ENCODE peak calls at places on chromosomes 2 and 18, in six cellular contexts. G is neuronal stem cell; A is heart right ventricle; X is astrocyte; T is CD4-positive, CD25-positive, alpha-beta regulatory T cell; O is IMR-90. N is an unnamed sample. For H3K4me1, the result is how much of the 10 kb centered on the place peaks cover.

GRCh38 chr18:26566874-26567273 is 18.5 kb upstream of the KCTD1 start:
- DNase-seq in G (no peak), A (no peak), X (no peak), T (no peak), O (no peak), N (no peak)

GRCh38 chr2:131145040-131145439 is 39.9 kb downstream of the PLEKHB2 start:
- DNase-seq in G (no peak), A (no peak), X (no peak), T (no peak), O (no peak), N (no peak)

GRCh38 chr2:231393149-231394131 is 2.1 kb upstream of the B3GNT7 start:
- DNase-seq in G (no peak), A (no peak), X (no peak), T (no peak), O (no peak), N (no peak)

GRCh38 chr2:225512873-225513580 is 113.5 kb downstream of the NYAP2 start:
- DNase-seq in G (no peak), A (no peak), X (peak), T (no peak), O (peak), N (no peak)

GRCh38 chr2:16617282-16618266 is 48.1 kb downstream of the CYRIA start:
- DNase-seq in G (peak), A (no peak), X (no peak), T (no peak), O (peak), N (no peak)

GRCh38 chr2:197889041-197889440 is 84.6 kb downstream of the PLCL1 start:
- DNase-seq in G (no peak), A (no peak), X (peak), T (peak), O (peak), N (no peak)

GRCh38 chr2:28359222-28360065 is 33.2 kb upstream of the FOSL2 start:
- DNase-seq in G (no peak), A (no peak), X (peak), T (peak), O (peak), N (no peak)

GRCh38 chr2:102336502-102336945 is 19.1 kb upstream of the IL18R1 start:
- DNase-seq in G (no peak), A (peak), X (no peak), T (no peak), O (peak), N (no peak)

GRCh38 chr18:44733069-44733753 is 52.5 kb downstream of the SETBP1 start:
- DNase-seq in G (no peak), A (no peak), X (peak), T (no peak), O (peak), N (no peak)

GRCh38 chr2:43333656-43334144 is 107.3 kb upstream of the ZFP36L2 start:
- DNase-seq in G (no peak), A (no peak), X (peak), T (no peak), O (peak), N (no peak)

GRCh38 chr2:233217892-233218377 is 33.5 kb upstream of the ATG16L1 start:
- DNase-seq in G (no peak), A (no peak), X (no peak), T (no peak), O (no peak), N (no peak)

GRCh38 chr2:191811807-191812602 is 34.9 kb downstream of the CAVIN2 start:
- DNase-seq in G (peak), A (peak), X (peak), T (no peak), O (peak), N (peak)

GRCh38 chr2:70354264-70354949 is 52.5 kb upstream of the FAM136A start:
- DNase-seq in G (no peak), A (no peak), X (peak), T (no peak), O (peak), N (no peak)

GRCh38 chr18:369224-370010 is 101.6 kb upstream of the THOC1 start:
- DNase-seq in G (no peak), A (no peak), X (peak), T (no peak), O (peak), N (no peak)

GRCh38 chr2:186771850-186772463 is 77.0 kb downstream of the ZSWIM2 start:
- DNase-seq in G (no peak), A (no peak), X (no peak), T (no peak), O (no peak), N (no peak)

GRCh38 chr2:52000156-52000855 is 968.4 kb upstream of the NRXN1 start:
- DNase-seq in G (no peak), A (no peak), X (peak), T (no peak), O (peak), N (no peak)

GRCh38 chr18:48412339-48412929 is 3.3 kb upstream of the ZBTB7C start:
- DNase-seq in G (no peak), A (no peak), X (no peak), T (no peak), O (no peak), N (no peak)

GRCh38 chr2:106956879-106957278 is 70.9 kb upstream of the ST6GAL2 start:
- DNase-seq in G (no peak), A (no peak), X (peak), T (no peak), O (peak), N (no peak)

GRCh38 chr2:222440670-222441422 is 16.5 kb downstream of the SGPP2 start:
- DNase-seq in G (no peak), A (no peak), X (peak), T (no peak), O (peak), N (no peak)

GRCh38 chr2:143321994-143322393 is 192.8 kb downstream of the ARHGAP15 start:
- DNase-seq in G (no peak), A (no peak), X (no peak), T (no peak), O (no peak), N (no peak)

GRCh38 chr2:200673191-200673590 is 87.4 kb downstream of the AOX1 start:
- DNase-seq in G (no peak), A (no peak), X (no peak), T (no peak), O (no peak), N (no peak)

DNA sequence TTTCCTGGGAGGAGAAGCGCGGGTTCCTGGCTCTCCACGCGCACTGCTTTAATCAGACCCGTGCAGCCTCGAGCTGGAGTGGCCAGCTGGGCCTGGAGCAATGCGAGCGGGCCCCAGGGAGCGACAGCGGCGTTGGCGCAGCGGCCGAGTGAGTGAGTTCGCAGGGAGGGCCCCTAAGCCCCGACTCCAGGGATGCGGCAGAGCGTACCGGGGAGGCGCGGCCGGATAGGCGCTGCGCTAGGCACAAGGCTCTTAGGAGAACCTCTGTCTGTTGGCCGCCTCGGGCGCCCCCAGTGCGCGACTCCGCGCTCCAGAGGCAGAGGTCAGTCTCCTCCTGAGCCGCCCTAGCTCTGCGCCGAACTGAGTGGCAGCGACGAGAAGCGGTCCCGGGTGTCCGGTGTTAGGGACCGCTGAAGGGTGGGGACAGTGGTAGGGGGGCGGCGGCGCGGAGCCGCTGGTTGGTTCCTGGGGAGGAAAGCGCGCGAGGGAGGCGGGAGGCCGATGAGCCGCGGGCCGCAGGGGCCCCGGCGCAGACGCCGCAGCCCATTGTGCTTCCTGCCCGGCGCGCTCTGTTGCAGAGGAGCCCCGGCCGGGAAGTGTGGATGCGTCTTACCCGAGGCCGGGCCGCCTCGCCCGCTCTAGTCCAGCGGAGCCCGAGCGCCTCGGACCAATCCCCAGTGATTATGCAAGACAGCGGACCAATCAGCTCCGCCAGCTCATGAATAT is 410 bp upstream of the DLX1 start:
- DNase-seq in G (peak), A (peak), X (peak), T (peak), O (peak), N (peak)
- H3K4me1 ChIP-seq in G (under half), A (half or more), X (under half), T (half or more), O (under half), N (half or more)

GRCh38 chr2:41706261-41706660 is 341.6 kb upstream of the PKDCC start:
- DNase-seq in G (no peak), A (no peak), X (no peak), T (no peak), O (no peak), N (no peak)

GRCh38 chr2:41707790-41708451 is 339.9 kb upstream of the PKDCC start:
- DNase-seq in G (no peak), A (no peak), X (no peak), T (no peak), O (no peak), N (no peak)

GRCh38 chr2:41709702-41710599 is 337.9 kb upstream of the PKDCC start:
- DNase-seq in G (no peak), A (no peak), X (no peak), T (no peak), O (no peak), N (no peak)

GRCh38 chr2:41711736-41712135 is 336.1 kb upstream of the PKDCC start:
- DNase-seq in G (no peak), A (no peak), X (no peak), T (no peak), O (no peak), N (no peak)

GRCh38 chr2:41710944-41711343 is 336.9 kb upstream of the PKDCC start:
- DNase-seq in G (no peak), A (no peak), X (no peak), T (no peak), O (peak), N (no peak)
- H3K27ac ChIP-seq in G (no peak), A (no peak), X (no peak), T (no peak), O (no peak), N (no peak)

DNA sequence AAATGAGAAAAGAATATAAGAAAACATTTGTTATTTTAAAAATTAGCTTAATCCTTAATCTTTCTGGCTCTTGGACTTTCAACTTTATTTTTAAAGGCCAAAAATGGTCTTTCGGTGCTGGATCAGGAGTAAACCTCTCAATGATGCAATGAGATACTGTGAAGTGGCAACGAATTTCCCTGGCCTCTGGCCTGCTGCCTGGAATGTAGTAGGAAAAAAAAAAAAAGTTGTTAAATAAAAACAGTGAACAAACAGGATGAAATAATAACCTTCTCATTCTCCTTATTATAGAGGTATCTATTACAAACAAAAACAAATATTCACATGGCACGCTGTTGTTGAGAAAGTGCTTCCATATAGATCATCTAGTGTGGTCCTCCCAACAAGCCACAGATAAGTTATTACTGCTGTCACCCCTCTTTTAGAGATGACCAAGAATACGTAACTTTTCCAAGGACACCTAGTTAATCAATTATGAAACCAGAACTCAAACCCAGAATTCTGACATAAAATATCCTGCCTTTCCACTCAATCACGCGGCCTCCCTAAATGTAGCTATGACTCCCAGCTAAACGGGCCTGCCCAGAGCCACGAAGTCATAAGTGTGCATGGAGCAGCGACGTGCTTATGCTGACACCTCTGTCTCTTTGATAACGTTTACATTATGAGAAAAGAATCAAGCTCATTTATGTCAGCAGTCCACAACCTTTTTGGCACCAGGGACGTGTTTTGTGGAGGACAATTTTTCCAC is 170.9 kb downstream of the BCL2 start:
- DNase-seq in G (no peak), A (no peak), X (peak), T (no peak), O (peak), N (peak)
- H3K4me1 ChIP-seq in G (under half), A (under half), X (under half), T (under half), O (under half), N (under half)

GRCh38 chr2:173107629-173108022 is 32.0 kb downstream of the MAP3K20 start:
- DNase-seq in G (no peak), A (no peak), X (no peak), T (no peak), O (no peak), N (no peak)

GRCh38 chr2:173106959-173107628 is 31.4 kb downstream of the MAP3K20 start:
- DNase-seq in G (no peak), A (no peak), X (no peak), T (no peak), O (no peak), N (no peak)

GRCh38 chr2:173104156-173104555 is 28.5 kb downstream of the MAP3K20 start:
- DNase-seq in G (no peak), A (no peak), X (peak), T (no peak), O (no peak), N (no peak)

DNA sequence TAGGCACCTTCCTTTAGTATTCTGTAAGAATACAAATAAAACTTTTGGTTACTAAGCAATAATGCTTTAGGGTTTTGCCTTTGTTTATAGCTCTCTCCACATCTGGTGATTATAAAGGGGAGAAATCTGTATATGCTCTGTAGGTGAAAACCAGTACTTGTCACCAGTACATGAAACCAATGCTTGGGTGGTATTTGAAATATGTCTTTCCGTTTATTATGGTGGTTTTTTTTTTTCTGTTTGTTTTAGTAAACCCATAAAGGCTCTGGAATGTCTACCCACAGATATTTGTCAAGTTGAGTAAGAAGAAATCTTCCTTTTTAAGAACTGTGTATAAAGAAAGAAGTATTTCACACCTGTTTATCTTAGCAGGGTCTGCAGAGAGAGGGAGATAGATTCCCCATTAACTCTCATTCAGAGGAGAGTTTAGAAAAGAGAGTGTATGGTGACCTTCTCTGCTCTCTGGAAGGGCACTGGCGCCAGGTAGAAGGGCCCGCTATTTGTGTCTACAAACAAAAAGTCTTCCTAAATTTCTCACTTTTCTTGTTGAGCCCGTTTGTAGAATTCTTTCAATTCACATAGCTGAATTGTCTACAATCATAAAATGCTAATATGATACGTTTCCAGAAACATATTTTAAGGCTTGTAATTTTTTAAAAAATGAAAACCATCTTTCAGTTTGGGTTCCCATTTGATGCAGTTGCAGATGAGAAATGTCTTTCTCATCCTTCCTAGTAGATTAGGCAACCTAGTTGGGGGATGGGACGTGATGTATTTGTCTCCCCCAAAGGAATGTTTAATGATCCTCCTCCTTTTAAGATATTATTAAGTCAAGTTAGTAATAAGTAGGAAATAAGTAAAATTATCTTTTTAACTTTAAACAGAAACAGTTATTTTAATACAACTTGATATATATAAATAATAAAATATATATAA is 33.9 kb downstream of the MAP3K20 start:
- DNase-seq in G (no peak), A (no peak), X (peak), T (no peak), O (peak), N (no peak)
- H3K27ac ChIP-seq in G (no peak), A (peak), X (peak), T (no peak), O (peak), N (peak)

GRCh38 chr18:70423120-70423519 is 134.3 kb downstream of the SOCS6 start:
- DNase-seq in G (no peak), A (no peak), X (no peak), T (no peak), O (no peak), N (no peak)
- H3K4me1 ChIP-seq in G (under half), A (under half), X (half or more), T (under half), O (under half), N (under half)

GRCh38 chr18:32346667-32347066 is 124.0 kb downstream of the GAREM1 start:
- DNase-seq in G (peak), A (no peak), X (no peak), T (no peak), O (peak), N (no peak)
- H3K27ac ChIP-seq in G (peak), A (peak), X (peak), T (no peak), O (peak), N (peak)

GRCh38 chr2:174753038-174753633 is 11.1 kb downstream of the CHRNA1 start:
- DNase-seq in G (no peak), A (no peak), X (no peak), T (peak), O (no peak), N (no peak)

GRCh38 chr2:174748948-174749347 is 15.3 kb downstream of the CHRNA1 start:
- DNase-seq in G (peak), A (peak), X (peak), T (peak), O (peak), N (no peak)

GRCh38 chr2:174750923-174751441 is 13.3 kb downstream of the CHRNA1 start:
- DNase-seq in G (no peak), A (no peak), X (no peak), T (peak), O (no peak), N (no peak)

GRCh38 chr2:174749793-174750192 is 14.5 kb downstream of the CHRNA1 start:
- DNase-seq in G (no peak), A (no peak), X (no peak), T (no peak), O (no peak), N (no peak)

DNA sequence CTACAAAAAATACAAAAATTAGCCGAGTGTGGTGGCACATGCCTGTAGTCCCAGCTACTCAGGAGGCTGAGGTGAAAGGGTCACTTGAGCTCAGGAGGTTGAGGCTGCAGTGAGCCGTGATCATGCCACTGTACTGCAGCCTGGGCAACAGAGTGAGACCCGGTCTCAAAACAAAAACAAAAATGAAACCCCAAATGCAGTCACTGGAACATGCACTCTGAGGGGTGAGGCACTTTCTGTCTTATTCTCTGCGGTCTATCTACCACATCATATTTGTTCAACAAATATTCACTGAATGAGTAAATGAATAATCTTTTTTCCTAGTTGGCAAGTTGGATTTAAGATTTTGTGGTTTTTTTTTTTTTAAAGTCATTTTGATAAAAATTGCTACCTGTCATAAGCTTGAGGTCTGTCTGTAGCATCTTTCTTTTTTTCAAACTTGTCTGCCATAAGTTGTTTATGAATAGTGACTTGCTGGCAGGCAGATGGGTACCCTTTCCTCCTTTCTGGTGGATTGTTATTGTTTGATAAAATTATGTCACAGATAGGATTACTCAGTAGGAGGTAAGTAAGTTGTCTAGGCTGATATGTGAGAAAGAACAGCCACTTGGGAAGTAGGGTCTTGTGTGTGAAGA is 11.8 kb downstream of the CHRNA1 start:
- DNase-seq in G (no peak), A (no peak), X (no peak), T (no peak), O (no peak), N (no peak)
- H3K4me1 ChIP-seq in G (under half), A (under half), X (under half), T (under half), O (under half), N (under half)

GRCh38 chr2:56768973-56769372 is 585.2 kb downstream of the CCDC85A start:
- DNase-seq in G (no peak), A (no peak), X (no peak), T (no peak), O (no peak), N (no peak)

DNA sequence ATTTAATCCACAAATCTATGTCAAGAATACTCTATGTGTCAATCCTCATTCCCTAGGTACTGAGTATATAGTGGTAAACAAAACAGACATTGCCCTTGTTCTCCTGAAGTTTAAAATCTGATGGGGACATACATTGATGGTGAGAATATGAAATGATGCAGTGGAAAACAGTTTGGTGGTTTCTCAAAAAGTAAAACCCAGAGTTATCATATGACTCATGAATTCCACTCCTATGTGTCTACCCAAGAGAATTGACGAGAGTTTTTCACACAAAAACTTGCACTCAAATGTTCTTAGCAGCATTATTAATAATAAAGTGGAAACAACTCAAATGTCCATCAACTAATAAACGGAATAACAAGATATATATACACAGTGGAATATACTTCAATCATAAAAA is 586.7 kb downstream of the CCDC85A start:
- DNase-seq in G (no peak), A (no peak), X (peak), T (no peak), O (peak), N (no peak)
- H3K27ac ChIP-seq in G (no peak), A (no peak), X (no peak), T (no peak), O (no peak), N (no peak)

GRCh38 chr2:119746836-119747235 is 12.9 kb upstream of the PTPN4 start:
- DNase-seq in G (no peak), A (no peak), X (no peak), T (no peak), O (peak), N (no peak)
- H3K4me1 ChIP-seq in G (under half), A (under half), X (under half), T (under half), O (under half), N (under half)